ENCODE peak calls at places on chromosome 16, in eight cellular contexts. R is hypothalamus, T is GF-D8, L is HS-5, F is SJSA1, P is thoracic aorta, I is adipocyte, K is body of pancreas. D is an unnamed sample.

GRCh38 chr16:89052191-89052787 is 41.4 kb upstream of the ACSF3 start:
- DNase-seq in R (no peak), T (no peak), L (no peak), F (no peak), P (no peak), I (no peak), K (no peak), D (no peak)

GRCh38 chr16:56363181-56363716 is 62.1 kb downstream of the AMFR start:
- DNase-seq in R (no peak), T (no peak), L (no peak), F (no peak), P (no peak), I (no peak), K (no peak), D (no peak)

GRCh38 chr16:23712976-23713375 is at the start of gene ERN2:
- DNase-seq in R (no peak), T (no peak), L (no peak), F (no peak), P (no peak), I (no peak), K (no peak), D (no peak)

GRCh38 chr16:24045641-24046040 is 209.9 kb downstream of the PRKCB start:
- DNase-seq in R (no peak), T (no peak), L (no peak), F (no peak), P (no peak), I (no peak), K (no peak), D (no peak)

GRCh38 chr16:67969286-67970039 is 1.0 kb upstream of the SLC12A4 start:
- DNase-seq in R (no peak), T (no peak), L (no peak), F (no peak), P (no peak), I (no peak), K (no peak), D (no peak)

GRCh38 chr16:86848821-86849220 is 270.5 kb downstream of the FOXL1 start:
- DNase-seq in R (no peak), T (no peak), L (no peak), F (no peak), P (no peak), I (no peak), K (no peak), D (no peak)

GRCh38 chr16:12796498-12796897 is 7.2 kb downstream of the CPPED1 start:
- DNase-seq in R (no peak), T (no peak), L (peak; percentile 56), F (no peak), P (no peak), I (peak; percentile 7), K (no peak), D (no peak)

GRCh38 chr16:2532494-2533141 is 1.4 kb upstream of the CEMP1 start:
- DNase-seq in R (peak; percentile 26), T (peak; percentile 44), L (no peak), F (no peak), P (no peak), I (peak; percentile 61), K (peak; percentile 91), D (no peak)

GRCh38 chr16:57498031-57498430 is 11.7 kb upstream of the DOK4 start:
- DNase-seq in R (no peak), T (no peak), L (no peak), F (no peak), P (no peak), I (no peak), K (no peak), D (no peak)

GRCh38 chr16:21166561-21166961 is 8.1 kb downstream of the LDAF1 start:
- DNase-seq in R (no peak), T (no peak), L (no peak), F (no peak), P (no peak), I (no peak), K (no peak), D (no peak)

GRCh38 chr16:3461120-3461519 is 17.6 kb downstream of the NAA60 start:
- DNase-seq in R (no peak), T (no peak), L (no peak), F (no peak), P (no peak), I (no peak), K (no peak), D (no peak)

GRCh38 chr16:85458952-85459351 is 154.2 kb upstream of the GSE1 start:
- DNase-seq in R (no peak), T (no peak), L (no peak), F (no peak), P (no peak), I (no peak), K (peak; percentile 58), D (no peak)

GRCh38 chr16:9099131-9099625 is 7.7 kb downstream of the HAPSTR1 start:
- DNase-seq in R (no peak), T (peak; percentile 45), L (no peak), F (no peak), P (no peak), I (peak; percentile 54), K (no peak), D (no peak)

GRCh38 chr16:57893559-57894389 is 77.2 kb downstream of the CNGB1 start:
- DNase-seq in R (no peak), T (peak; percentile 49), L (peak; percentile 99), F (peak; percentile 86), P (no peak), I (peak; percentile 76), K (peak; percentile 45), D (no peak)

GRCh38 chr16:73418746-73419145 is 370.8 kb upstream of the ZFHX3 start:
- DNase-seq in R (no peak), T (no peak), L (no peak), F (no peak), P (no peak), I (peak; percentile 14), K (no peak), D (no peak)

GRCh38 chr16:8854298-8854948 is 14.4 kb downstream of the CARHSP1 start:
- DNase-seq in R (no peak), T (no peak), L (no peak), F (no peak), P (no peak), I (no peak), K (no peak), D (no peak)

GRCh38 chr16:7746971-7747370 is 414.3 kb downstream of the RBFOX1 start:
- DNase-seq in R (no peak), T (no peak), L (no peak), F (no peak), P (no peak), I (no peak), K (no peak), D (no peak)

GRCh38 chr16:87461466-87461975 is 31.3 kb downstream of the ZCCHC14 start:
- DNase-seq in R (no peak), T (no peak), L (no peak), F (no peak), P (peak; percentile 23), I (no peak), K (peak; percentile 98), D (peak; percentile 87)

GRCh38 chr16:58196898-58197313 is 1.0 kb downstream of the CSNK2A2 start:
- DNase-seq in R (no peak), T (no peak), L (no peak), F (no peak), P (no peak), I (peak; percentile 19), K (no peak), D (no peak)

GRCh38 chr16:49912688-49913087 is 56.8 kb upstream of the ZNF423 start:
- DNase-seq in R (no peak), T (no peak), L (no peak), F (no peak), P (no peak), I (no peak), K (no peak), D (no peak)

GRCh38 chr16:200388-200787 is 20.1 kb downstream of the HBQ1 start:
- DNase-seq in R (no peak), T (no peak), L (peak; percentile 63), F (no peak), P (no peak), I (peak; percentile 43), K (no peak), D (no peak)

GRCh38 chr16:78175287-78175686 is 75.8 kb downstream of the WWOX start:
- DNase-seq in R (no peak), T (no peak), L (no peak), F (no peak), P (no peak), I (no peak), K (no peak), D (no peak)

GRCh38 chr16:23337836-23338550 is 35.9 kb downstream of the SCNN1B start:
- DNase-seq in R (no peak), T (no peak), L (no peak), F (no peak), P (no peak), I (no peak), K (no peak), D (no peak)

GRCh38 chr16:84055801-84056634 is 13.4 kb upstream of the SLC38A8 start:
- DNase-seq in R (no peak), T (no peak), L (no peak), F (no peak), P (no peak), I (no peak), K (peak; percentile 70), D (no peak)

GRCh38 chr16:85690469-85691064 is 1.8 kb upstream of the GINS2 start:
- DNase-seq in R (no peak), T (no peak), L (no peak), F (no peak), P (no peak), I (no peak), K (peak; percentile 42), D (no peak)

GRCh38 chr16:57144027-57144426 is 41.8 kb downstream of the PSME3IP1 start:
- DNase-seq in R (no peak), T (no peak), L (no peak), F (no peak), P (no peak), I (no peak), K (no peak), D (no peak)

GRCh38 chr16:11316331-11317015 is 28.8 kb upstream of the RMI2 start:
- DNase-seq in R (no peak), T (no peak), L (no peak), F (peak; percentile 81), P (no peak), I (no peak), K (no peak), D (no peak)

GRCh38 chr16:13909872-13910303 is 10.1 kb upstream of the ERCC4 start:
- DNase-seq in R (peak; percentile 77), T (no peak), L (no peak), F (no peak), P (peak; percentile 58), I (peak; percentile 80), K (peak; percentile 95), D (no peak)

GRCh38 chr16:15644306-15644961 is 1.5 kb upstream of the MARF1 start:
- DNase-seq in R (no peak), T (no peak), L (peak; percentile 37), F (no peak), P (no peak), I (peak; percentile 39), K (no peak), D (no peak)

GRCh38 chr16:64416232-64417010 is 705.4 kb downstream of the CDH11 start:
- DNase-seq in R (no peak), T (no peak), L (no peak), F (no peak), P (no peak), I (peak; percentile 78), K (no peak), D (no peak)

GRCh38 chr16:55465077-55465896 is 13.7 kb upstream of the MMP2 start:
- DNase-seq in R (peak; percentile 75), T (peak; percentile 25), L (peak; percentile 62), F (peak; percentile 86), P (peak; percentile 74), I (peak; percentile 95), K (peak; percentile 90), D (peak; percentile 71)

GRCh38 chr16:1723450-1724147 is 17.6 kb downstream of the MAPK8IP3 start:
- DNase-seq in R (peak; percentile 41), T (no peak), L (no peak), F (no peak), P (no peak), I (peak; percentile 81), K (peak; percentile 50), D (no peak)